ENCODE peak calls at places on chromosomes 7 and 10, in six cellular contexts. One of them, this sample, is unnamed.
A peak's percentile ranks its signal among the peaks of the same experiment; 100 is the strongest.

GRCh38 chr7:22640269-22640668 is 86.7 kb upstream of the IL6 start:
- DNase-seq in head of caudate nucleus: no peak
- DNase-seq in GM19239: no peak
- DNase-seq in AG08396: no peak
- DNase-seq in amniotic epithelial cell: no peak
- DNase-seq in AG04450: no peak
- DNase-seq in this sample: no peak

GRCh38 chr10:69867699-69868558 is 66.2 kb downstream of the COL13A1 start:
- DNase-seq in head of caudate nucleus: no peak
- DNase-seq in GM19239: no peak
- DNase-seq in AG08396: no peak
- DNase-seq in amniotic epithelial cell: no peak
- DNase-seq in AG04450: no peak
- DNase-seq in this sample: no peak

GRCh38 chr10:11851910-11852309 is 28.8 kb downstream of the PROSER2 start:
- DNase-seq in head of caudate nucleus: no peak
- DNase-seq in GM19239: no peak
- DNase-seq in AG08396: no peak
- DNase-seq in amniotic epithelial cell: no peak
- DNase-seq in AG04450: no peak
- DNase-seq in this sample: no peak

GRCh38 chr10:78566216-78567135 is 502.3 kb upstream of the ZMIZ1 start:
- DNase-seq in head of caudate nucleus: no peak
- DNase-seq in GM19239: no peak
- DNase-seq in AG08396: no peak
- DNase-seq in amniotic epithelial cell: no peak
- DNase-seq in AG04450: no peak
- DNase-seq in this sample: no peak

GRCh38 chr7:26688936-26689506 is 175.4 kb downstream of the SKAP2 start:
- DNase-seq in head of caudate nucleus: no peak
- DNase-seq in GM19239: peak; percentile 15
- DNase-seq in AG08396: no peak
- DNase-seq in amniotic epithelial cell: no peak
- DNase-seq in AG04450: no peak
- DNase-seq in this sample: no peak

GRCh38 chr10:118504044-118504944 is 91.2 kb downstream of the PRLHR start:
- DNase-seq in head of caudate nucleus: no peak
- DNase-seq in GM19239: no peak
- DNase-seq in AG08396: peak; percentile 32
- DNase-seq in amniotic epithelial cell: peak; percentile 36
- DNase-seq in AG04450: no peak
- DNase-seq in this sample: no peak

GRCh38 chr7:100465299-100465698 is 1.2 kb upstream of the SPACDR start:
- DNase-seq in head of caudate nucleus: no peak
- DNase-seq in GM19239: no peak
- DNase-seq in AG08396: no peak
- DNase-seq in amniotic epithelial cell: no peak
- DNase-seq in AG04450: no peak
- DNase-seq in this sample: no peak

GRCh38 chr7:66629222-66629658 is 559 bp downstream of the KCTD7 start:
- DNase-seq in head of caudate nucleus: peak; percentile 16
- DNase-seq in GM19239: no peak
- DNase-seq in AG08396: no peak
- DNase-seq in amniotic epithelial cell: no peak
- DNase-seq in AG04450: no peak
- DNase-seq in this sample: no peak

GRCh38 chr7:127782550-127783266 is 130.7 kb downstream of the SND1 start:
- DNase-seq in head of caudate nucleus: no peak
- DNase-seq in GM19239: no peak
- DNase-seq in AG08396: peak; percentile 15
- DNase-seq in amniotic epithelial cell: peak; percentile 37
- DNase-seq in AG04450: no peak
- DNase-seq in this sample: no peak

GRCh38 chr7:123417580-123417979 is 116.8 kb downstream of the IQUB start:
- DNase-seq in head of caudate nucleus: no peak
- DNase-seq in GM19239: no peak
- DNase-seq in AG08396: no peak
- DNase-seq in amniotic epithelial cell: no peak
- DNase-seq in AG04450: no peak
- DNase-seq in this sample: no peak

GRCh38 chr10:43234471-43235041 is 32.3 kb downstream of the RASGEF1A start:
- DNase-seq in head of caudate nucleus: peak; percentile 3
- DNase-seq in GM19239: no peak
- DNase-seq in AG08396: no peak
- DNase-seq in amniotic epithelial cell: no peak
- DNase-seq in AG04450: no peak
- DNase-seq in this sample: no peak

GRCh38 chr10:100327007-100327700 is 2.9 kb downstream of the PKD2L1 start:
- DNase-seq in head of caudate nucleus: no peak
- DNase-seq in GM19239: peak; percentile 68
- DNase-seq in AG08396: no peak
- DNase-seq in amniotic epithelial cell: no peak
- DNase-seq in AG04450: no peak
- DNase-seq in this sample: no peak

GRCh38 chr10:86253171-86254072 is 113.2 kb downstream of the GRID1 start:
- DNase-seq in head of caudate nucleus: no peak
- DNase-seq in GM19239: no peak
- DNase-seq in AG08396: no peak
- DNase-seq in amniotic epithelial cell: no peak
- DNase-seq in AG04450: no peak
- DNase-seq in this sample: no peak

GRCh38 chr7:128104109-128104742 is 73.0 kb upstream of the LRRC4 start:
- DNase-seq in head of caudate nucleus: peak; percentile 49
- DNase-seq in GM19239: peak; percentile 28
- DNase-seq in AG08396: peak; percentile 63
- DNase-seq in amniotic epithelial cell: no peak
- DNase-seq in AG04450: no peak
- DNase-seq in this sample: no peak

GRCh38 chr7:11751807-11752389 is 80.1 kb downstream of the THSD7A start:
- DNase-seq in head of caudate nucleus: no peak
- DNase-seq in GM19239: no peak
- DNase-seq in AG08396: no peak
- DNase-seq in amniotic epithelial cell: peak; percentile 95
- DNase-seq in AG04450: no peak
- DNase-seq in this sample: no peak

GRCh38 chr7:101564778-101565211 is 64.3 kb downstream of the MYL10 start:
- DNase-seq in head of caudate nucleus: no peak
- DNase-seq in GM19239: no peak
- DNase-seq in AG08396: peak; percentile 10
- DNase-seq in amniotic epithelial cell: no peak
- DNase-seq in AG04450: no peak
- DNase-seq in this sample: no peak

GRCh38 chr7:33809218-33809617 is 96.1 kb upstream of the BMPER start:
- DNase-seq in head of caudate nucleus: no peak
- DNase-seq in GM19239: no peak
- DNase-seq in AG08396: no peak
- DNase-seq in amniotic epithelial cell: no peak
- DNase-seq in AG04450: no peak
- DNase-seq in this sample: no peak

GRCh38 chr7:142853739-142854504 is 954 bp upstream of the EPHB6 start:
- DNase-seq in head of caudate nucleus: peak; percentile 76
- DNase-seq in GM19239: peak; percentile 92
- DNase-seq in AG08396: peak; percentile 79
- DNase-seq in amniotic epithelial cell: peak; percentile 51
- DNase-seq in AG04450: peak; percentile 7
- DNase-seq in this sample: no peak

GRCh38 chr10:48496831-48497792 is 107.8 kb downstream of the ARHGAP22 start:
- DNase-seq in head of caudate nucleus: no peak
- DNase-seq in GM19239: no peak
- DNase-seq in AG08396: peak; percentile 76
- DNase-seq in amniotic epithelial cell: peak; percentile 70
- DNase-seq in AG04450: peak; percentile 47
- DNase-seq in this sample: no peak

GRCh38 chr7:50367570-50367969 is 63.1 kb downstream of the IKZF1 start:
- DNase-seq in head of caudate nucleus: no peak
- DNase-seq in GM19239: no peak
- DNase-seq in AG08396: no peak
- DNase-seq in amniotic epithelial cell: no peak
- DNase-seq in AG04450: no peak
- DNase-seq in this sample: no peak

GRCh38 chr7:19558527-19558926 is 150.3 kb downstream of the POLR1F start:
- DNase-seq in head of caudate nucleus: no peak
- DNase-seq in GM19239: no peak
- DNase-seq in AG08396: no peak
- DNase-seq in amniotic epithelial cell: peak; percentile 93
- DNase-seq in AG04450: no peak
- DNase-seq in this sample: no peak

GRCh38 chr10:45239642-45240041 is 75.8 kb downstream of the OR13A1 start:
- DNase-seq in head of caudate nucleus: no peak
- DNase-seq in GM19239: no peak
- DNase-seq in AG08396: peak; percentile 29
- DNase-seq in amniotic epithelial cell: peak; percentile 36
- DNase-seq in AG04450: no peak
- DNase-seq in this sample: no peak

GRCh38 chr10:80199828-80200227 is 5.5 kb downstream of the ANXA11 start:
- DNase-seq in head of caudate nucleus: no peak
- DNase-seq in GM19239: no peak
- DNase-seq in AG08396: peak; percentile 65
- DNase-seq in amniotic epithelial cell: peak; percentile 76
- DNase-seq in AG04450: no peak
- DNase-seq in this sample: no peak

GRCh38 chr10:96466-96865 is 38.8 kb upstream of the ZMYND11 start:
- DNase-seq in head of caudate nucleus: no peak
- DNase-seq in GM19239: no peak
- DNase-seq in AG08396: no peak
- DNase-seq in amniotic epithelial cell: no peak
- DNase-seq in AG04450: no peak
- DNase-seq in this sample: no peak

GRCh38 chr7:28539289-28539981 is 127.1 kb downstream of the CREB5 start:
- DNase-seq in head of caudate nucleus: no peak
- DNase-seq in GM19239: peak; percentile 30
- DNase-seq in AG08396: no peak
- DNase-seq in amniotic epithelial cell: no peak
- DNase-seq in AG04450: no peak
- DNase-seq in this sample: no peak

GRCh38 chr10:86082556-86082955 is 284.0 kb downstream of the GRID1 start:
- DNase-seq in head of caudate nucleus: no peak
- DNase-seq in GM19239: no peak
- DNase-seq in AG08396: no peak
- DNase-seq in amniotic epithelial cell: no peak
- DNase-seq in AG04450: no peak
- DNase-seq in this sample: no peak

GRCh38 chr10:21122907-21123306 is 225.8 kb upstream of the NEBL start:
- DNase-seq in head of caudate nucleus: no peak
- DNase-seq in GM19239: no peak
- DNase-seq in AG08396: no peak
- DNase-seq in amniotic epithelial cell: no peak
- DNase-seq in AG04450: no peak
- DNase-seq in this sample: no peak

GRCh38 chr10:129953541-129954031 is 10.5 kb downstream of the EBF3 start:
- DNase-seq in head of caudate nucleus: no peak
- DNase-seq in GM19239: no peak
- DNase-seq in AG08396: no peak
- DNase-seq in amniotic epithelial cell: no peak
- DNase-seq in AG04450: no peak
- DNase-seq in this sample: no peak

GRCh38 chr10:16597656-16598055 is 76.0 kb upstream of the C1QL3 start:
- DNase-seq in head of caudate nucleus: no peak
- DNase-seq in GM19239: no peak
- DNase-seq in AG08396: no peak
- DNase-seq in amniotic epithelial cell: peak; percentile 32
- DNase-seq in AG04450: no peak
- DNase-seq in this sample: no peak

GRCh38 chr7:26868841-26869505 is 4.6 kb upstream of the SKAP2 start:
- DNase-seq in head of caudate nucleus: no peak
- DNase-seq in GM19239: no peak
- DNase-seq in AG08396: no peak
- DNase-seq in amniotic epithelial cell: no peak
- DNase-seq in AG04450: no peak
- DNase-seq in this sample: no peak

GRCh38 chr7:2876031-2876862 is 32.1 kb upstream of the GNA12 start:
- DNase-seq in head of caudate nucleus: no peak
- DNase-seq in GM19239: no peak
- DNase-seq in AG08396: peak; percentile 57
- DNase-seq in amniotic epithelial cell: peak; percentile 89
- DNase-seq in AG04450: no peak
- DNase-seq in this sample: no peak

GRCh38 chr7:77570330-77571011 is 33.4 kb downstream of the PTPN12 start:
- DNase-seq in head of caudate nucleus: no peak
- DNase-seq in GM19239: no peak
- DNase-seq in AG08396: peak; percentile 26
- DNase-seq in amniotic epithelial cell: peak; percentile 66
- DNase-seq in AG04450: peak; percentile 2
- DNase-seq in this sample: no peak

GRCh38 chr10:47421057-47421952 is 37.2 kb upstream of the ZNF488 start:
- DNase-seq in head of caudate nucleus: no peak
- DNase-seq in GM19239: no peak
- DNase-seq in AG08396: peak; percentile 65
- DNase-seq in amniotic epithelial cell: peak; percentile 85
- DNase-seq in AG04450: peak; percentile 36
- DNase-seq in this sample: no peak

GRCh38 chr10:130039141-130039540 is 71.5 kb downstream of the C10orf143 start:
- DNase-seq in head of caudate nucleus: no peak
- DNase-seq in GM19239: no peak
- DNase-seq in AG08396: no peak
- DNase-seq in amniotic epithelial cell: no peak
- DNase-seq in AG04450: no peak
- DNase-seq in this sample: no peak

GRCh38 chr10:36172054-36172531 is 530.0 kb upstream of the FZD8 start:
- DNase-seq in head of caudate nucleus: no peak
- DNase-seq in GM19239: no peak
- DNase-seq in AG08396: peak; percentile 37
- DNase-seq in amniotic epithelial cell: peak; percentile 61
- DNase-seq in AG04450: no peak
- DNase-seq in this sample: no peak

GRCh38 chr7:68187549-68187948 is 1190.9 kb downstream of the TYW1 start:
- DNase-seq in head of caudate nucleus: no peak
- DNase-seq in GM19239: no peak
- DNase-seq in AG08396: no peak
- DNase-seq in amniotic epithelial cell: no peak
- DNase-seq in AG04450: no peak
- DNase-seq in this sample: no peak

GRCh38 chr7:44966731-44967538 is 11.9 kb downstream of the MYO1G start:
- DNase-seq in head of caudate nucleus: no peak
- DNase-seq in GM19239: no peak
- DNase-seq in AG08396: no peak
- DNase-seq in amniotic epithelial cell: no peak
- DNase-seq in AG04450: no peak
- DNase-seq in this sample: no peak

GRCh38 chr10:454860-455259 is 234.6 kb downstream of the DIP2C start:
- DNase-seq in head of caudate nucleus: no peak
- DNase-seq in GM19239: no peak
- DNase-seq in AG08396: peak; percentile 71
- DNase-seq in amniotic epithelial cell: peak; percentile 94
- DNase-seq in AG04450: peak; percentile 54
- DNase-seq in this sample: no peak

GRCh38 chr7:131164900-131165254 is 162.8 kb upstream of the MKLN1 start:
- DNase-seq in head of caudate nucleus: no peak
- DNase-seq in GM19239: no peak
- DNase-seq in AG08396: no peak
- DNase-seq in amniotic epithelial cell: no peak
- DNase-seq in AG04450: no peak
- DNase-seq in this sample: no peak

This sample was measured in cortex of kidney.